ENCODE peak calls at places on chromosome 2, in seven cellular contexts. Y is heart right ventricle, C is RWPE1, O is fibroblast of villous mesenchyme, T is NCI-H524, R is transverse colon, J is AG04450. Z is an unnamed sample.

GRCh38 chr2:30356061-30356460 is 91.0 kb upstream of the LCLAT1 start:
- DNase-seq in T (no peak), Y (no peak), C (no peak), R (no peak), O (no peak), J (no peak), Z (no peak)

GRCh38 chr2:97718942-97719341 is 5.6 kb downstream of the ZAP70 start:
- DNase-seq in C (no peak), R (no peak), O (no peak), J (no peak), Y (no peak), T (no peak), Z (no peak)

GRCh38 chr2:237194906-237195305 is 109.2 kb downstream of the COPS8 start:
- DNase-seq in J (no peak), T (no peak), R (no peak), Y (no peak), O (no peak), C (no peak), Z (no peak)

GRCh38 chr2:22579341-22579740 is 805.6 kb upstream of the KLHL29 start:
- DNase-seq in J (no peak), T (no peak), O (no peak), Y (no peak), R (no peak), C (no peak), Z (no peak)

GRCh38 chr2:233740875-233741274 is 12.0 kb downstream of the UGT1A3 start:
- DNase-seq in C (no peak), J (no peak), T (no peak), O (no peak), R (no peak), Y (no peak), Z (no peak)

GRCh38 chr2:95231723-95232122 is 24.4 kb downstream of the ZNF892 start:
- DNase-seq in C (peak), O (peak), R (peak), T (peak), J (no peak), Y (peak), Z (peak)

GRCh38 chr2:20771296-20771695 is 51.6 kb downstream of the LDAH start:
- DNase-seq in T (no peak), J (no peak), O (no peak), R (no peak), C (no peak), Y (no peak), Z (no peak)

GRCh38 chr2:228597032-228597431 is 415.5 kb upstream of the SPHKAP start:
- DNase-seq in R (no peak), T (no peak), Y (no peak), J (no peak), O (no peak), C (no peak), Z (no peak)

GRCh38 chr2:233297076-233297475 is 10.5 kb upstream of the SAG start:
- DNase-seq in R (no peak), Y (no peak), O (no peak), C (no peak), T (no peak), J (no peak), Z (no peak)

GRCh38 chr2:217573565-217573964 is 429.2 kb downstream of the TNS1 start:
- DNase-seq in C (peak), J (peak), O (peak), R (no peak), T (no peak), Y (no peak), Z (peak)

GRCh38 chr2:29747786-29748470 is 173.5 kb downstream of the ALK start:
- DNase-seq in J (peak), T (peak), O (peak), C (peak), Y (no peak), R (no peak), Z (peak)

GRCh38 chr2:43343573-43344304 is 117.3 kb upstream of the ZFP36L2 start:
- DNase-seq in J (peak), T (no peak), C (no peak), R (peak), O (peak), Y (peak), Z (no peak)

GRCh38 chr2:26758790-26759321 is 5.2 kb upstream of the SLC35F6 start:
- DNase-seq in Y (no peak), T (no peak), C (no peak), J (no peak), R (no peak), O (no peak), Z (no peak)

GRCh38 chr2:17107131-17107530 is 411.1 kb downstream of the RAD51AP2 start:
- DNase-seq in O (peak), R (no peak), J (peak), C (no peak), Y (no peak), T (no peak), Z (no peak)

GRCh38 chr2:241302759-241303651 is 12.5 kb downstream of the HDLBP start:
- DNase-seq in R (no peak), T (peak), Y (no peak), J (no peak), O (no peak), C (no peak), Z (no peak)

GRCh38 chr2:240716130-240716798 is 24.6 kb downstream of the AQP12A start:
- DNase-seq in T (no peak), O (no peak), C (no peak), Y (no peak), J (no peak), R (no peak), Z (no peak)

GRCh38 chr2:216414772-216415319 is 2.6 kb downstream of the SMARCAL1 start:
- DNase-seq in C (no peak), Y (no peak), T (no peak), R (no peak), J (no peak), O (no peak), Z (no peak)

GRCh38 chr2:168758970-168759820 is 43.2 kb upstream of the NOSTRIN start:
- DNase-seq in Y (peak), J (peak), C (peak), O (peak), T (peak), R (no peak), Z (peak)

GRCh38 chr2:30366199-30366691 is 80.8 kb upstream of the LCLAT1 start:
- DNase-seq in C (no peak), J (no peak), O (no peak), R (no peak), T (no peak), Y (peak), Z (no peak)

GRCh38 chr2:171963198-171963597 is 36.6 kb upstream of the METAP1D start:
- DNase-seq in O (no peak), J (no peak), Y (no peak), R (no peak), C (no peak), T (no peak), Z (no peak)

GRCh38 chr2:85255456-85255812 is 72.4 kb downstream of the TGOLN2 start:
- DNase-seq in J (no peak), R (no peak), T (no peak), Y (no peak), O (no peak), C (no peak), Z (no peak)

GRCh38 chr2:11551569-11552259 is 17.9 kb downstream of the GREB1 start:
- DNase-seq in O (no peak), Y (no peak), C (no peak), R (no peak), J (no peak), T (no peak), Z (no peak)

GRCh38 chr2:44894058-44894457 is 47.4 kb upstream of the SIX3 start:
- DNase-seq in Y (no peak), J (no peak), O (no peak), R (no peak), C (no peak), T (no peak), Z (no peak)

GRCh38 chr2:181183878-181184553 is 203.6 kb downstream of the UBE2E3 start:
- DNase-seq in T (no peak), J (no peak), C (no peak), Y (no peak), R (no peak), O (peak), Z (no peak)

GRCh38 chr2:144524190-144524957 is 4.5 kb upstream of the ZEB2 start:
- DNase-seq in T (peak), J (no peak), C (no peak), R (peak), Y (peak), O (no peak), Z (no peak)

GRCh38 chr2:85560812-85561279 is 447 bp downstream of the GGCX start:
- DNase-seq in J (no peak), T (no peak), O (peak), C (no peak), Y (no peak), R (no peak), Z (no peak)

GRCh38 chr2:42795871-42796301 is 3.5 kb upstream of the HAAO start:
- DNase-seq in R (no peak), J (peak), Y (peak), T (no peak), C (peak), O (peak), Z (no peak)

GRCh38 chr2:166057363-166058169 is 70.3 kb downstream of the SCN1A start:
- DNase-seq in T (no peak), C (peak), R (no peak), O (peak), Y (no peak), J (no peak), Z (no peak)

GRCh38 chr2:21642647-21643046 is 518.9 kb downstream of the TDRD15 start:
- DNase-seq in O (no peak), Y (no peak), T (no peak), R (no peak), C (no peak), J (no peak), Z (no peak)

GRCh38 chr2:178194600-178195389 is 483 bp downstream of the OSBPL6 start:
- DNase-seq in O (peak), J (no peak), T (peak), R (peak), Y (peak), C (peak), Z (peak)

GRCh38 chr2:184530959-184531358 is 67.4 kb upstream of the ZNF804A start:
- DNase-seq in Y (no peak), J (no peak), C (no peak), R (no peak), T (no peak), O (no peak), Z (no peak)

GRCh38 chr2:13001408-13001807 is 284.7 kb downstream of the TRIB2 start:
- DNase-seq in C (no peak), R (no peak), Y (no peak), O (no peak), J (no peak), T (no peak), Z (no peak)

GRCh38 chr2:151808258-151809072 is 19.8 kb downstream of the ARL5A start:
- DNase-seq in T (no peak), Y (no peak), O (peak), R (no peak), C (peak), J (no peak), Z (no peak)

GRCh38 chr2:64525323-64525625 is 1.1 kb downstream of the AFTPH start:
- DNase-seq in C (peak), T (no peak), J (no peak), R (peak), O (peak), Y (no peak), Z (no peak)

GRCh38 chr2:23629417-23630110 is 244.6 kb downstream of the KLHL29 start:
- DNase-seq in Y (no peak), C (no peak), T (no peak), O (no peak), J (no peak), R (no peak), Z (no peak)

GRCh38 chr2:64348386-64349142 is 105.4 kb upstream of the LGALSL start:
- DNase-seq in Y (no peak), J (no peak), R (no peak), T (no peak), C (no peak), O (no peak), Z (no peak)

GRCh38 chr2:1743396-1744150 is 742 bp downstream of the PXDN start:
- DNase-seq in J (no peak), O (peak), T (no peak), Y (peak), C (peak), R (no peak), Z (no peak)

GRCh38 chr2:68799615-68800400 is 65.2 kb downstream of the ARHGAP25 start:
- DNase-seq in C (peak), T (no peak), Y (no peak), J (no peak), O (no peak), R (no peak), Z (no peak)

GRCh38 chr2:157866202-157866601 is 9.9 kb downstream of the ACVR1 start:
- DNase-seq in C (no peak), J (no peak), O (peak), R (no peak), Y (peak), T (no peak), Z (no peak)

Z was measured in HTR-8/SVneo.